ENCODE peak calls at places on chromosomes 4 and X, in four cellular contexts. I is lower leg skin, R is fibroblast of lung, O is hepatocyte. L is an unnamed sample.

GRCh38 chr4:74618659-74619058 is 173.7 kb downstream of the AREG start:
- DNase-seq in I (no peak), R (peak; percentile 76), O (no peak), L (no peak)

GRCh38 chrX:101550825-101551767 is 749 bp downstream of the ARMCX1 start:
- DNase-seq in I (peak; percentile 24), R (peak; percentile 36), O (peak; percentile 64), L (peak; percentile 71)

GRCh38 chr4:189021831-189022230 is 882.6 kb downstream of the TRIML1 start:
- DNase-seq in I (no peak), R (peak; percentile 25), O (peak; percentile 12), L (no peak)

GRCh38 chrX:56788717-56789122 is 59.7 kb downstream of the NBDY start:
- DNase-seq in I (no peak), R (no peak), O (no peak), L (peak; percentile 32)

GRCh38 chr4:34293459-34293858 is 1950.9 kb downstream of the ARAP2 start:
- DNase-seq in I (no peak), R (no peak), O (no peak), L (no peak)

GRCh38 chrX:22136711-22137110 is 104.6 kb downstream of the PHEX start:
- DNase-seq in I (no peak), R (no peak), O (no peak), L (no peak)

GRCh38 chr4:1239949-1240305 is 9.0 kb downstream of the CTBP1 start:
- DNase-seq in I (no peak), R (no peak), O (no peak), L (no peak)

GRCh38 chrX:73877687-73878086 is 314.7 kb downstream of the CHIC1 start:
- DNase-seq in I (no peak), R (peak; percentile 3), O (no peak), L (no peak)

GRCh38 chr4:139817657-139818452 is 152.2 kb downstream of the MGST2 start:
- DNase-seq in I (peak; percentile 35), R (no peak), O (no peak), L (no peak)

GRCh38 chr4:28730304-28730703 is 1869.7 kb downstream of the STIM2 start:
- DNase-seq in I (no peak), R (no peak), O (no peak), L (no peak)
- TF ChIP-seq CTCF in I (no peak), R (no peak), O (no peak), L (no peak)

DNA sequence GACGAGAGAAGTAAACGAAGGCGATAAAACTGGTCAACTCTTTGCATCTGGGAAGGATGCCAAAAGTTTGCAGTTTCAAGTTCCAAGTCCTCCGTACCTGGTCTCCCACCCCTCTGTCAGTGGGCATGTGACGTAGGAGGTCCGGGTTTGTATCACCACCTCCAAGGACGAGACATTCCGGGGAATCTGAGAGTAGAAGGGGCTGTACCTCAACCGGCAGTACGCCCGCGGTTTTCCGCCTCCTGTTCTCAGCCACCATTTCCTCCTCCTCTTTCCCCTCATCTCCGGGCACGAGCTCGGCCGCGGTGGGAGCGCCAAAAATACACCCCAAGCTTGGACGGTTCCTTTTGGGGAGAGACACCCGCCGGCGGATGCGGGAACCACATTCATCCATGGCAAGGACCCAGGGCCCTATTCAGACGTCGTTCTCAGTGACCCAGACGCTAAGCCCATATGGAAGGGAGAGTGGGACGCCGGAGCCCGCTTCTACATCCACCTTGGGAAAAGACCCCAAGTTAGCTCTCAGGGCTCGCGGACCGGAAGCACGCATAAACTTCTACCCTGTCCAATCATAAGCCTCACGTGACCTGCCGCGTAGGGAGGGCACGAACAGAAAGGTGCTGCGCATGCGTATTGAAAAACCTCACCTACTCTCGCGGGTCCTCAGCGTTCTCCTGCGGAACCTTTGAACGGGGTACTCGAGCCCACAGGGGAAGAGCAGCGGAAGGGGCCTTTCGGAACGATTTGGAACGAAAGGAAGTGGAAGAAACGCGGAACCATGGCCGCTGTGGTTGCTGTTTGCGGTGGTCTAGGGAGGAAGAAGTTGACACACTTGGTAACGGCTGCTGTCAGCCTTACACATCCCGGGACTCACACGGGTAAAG is at the start of the genes HELQ and MRPS18C:
- DNase-seq in I (peak; percentile 98), R (peak; percentile 97), O (peak; percentile 100), L (peak; percentile 97)
- TF ChIP-seq CTCF in I (no peak), R (peak; percentile 43), O (peak; percentile 39), L (no peak)

DNA sequence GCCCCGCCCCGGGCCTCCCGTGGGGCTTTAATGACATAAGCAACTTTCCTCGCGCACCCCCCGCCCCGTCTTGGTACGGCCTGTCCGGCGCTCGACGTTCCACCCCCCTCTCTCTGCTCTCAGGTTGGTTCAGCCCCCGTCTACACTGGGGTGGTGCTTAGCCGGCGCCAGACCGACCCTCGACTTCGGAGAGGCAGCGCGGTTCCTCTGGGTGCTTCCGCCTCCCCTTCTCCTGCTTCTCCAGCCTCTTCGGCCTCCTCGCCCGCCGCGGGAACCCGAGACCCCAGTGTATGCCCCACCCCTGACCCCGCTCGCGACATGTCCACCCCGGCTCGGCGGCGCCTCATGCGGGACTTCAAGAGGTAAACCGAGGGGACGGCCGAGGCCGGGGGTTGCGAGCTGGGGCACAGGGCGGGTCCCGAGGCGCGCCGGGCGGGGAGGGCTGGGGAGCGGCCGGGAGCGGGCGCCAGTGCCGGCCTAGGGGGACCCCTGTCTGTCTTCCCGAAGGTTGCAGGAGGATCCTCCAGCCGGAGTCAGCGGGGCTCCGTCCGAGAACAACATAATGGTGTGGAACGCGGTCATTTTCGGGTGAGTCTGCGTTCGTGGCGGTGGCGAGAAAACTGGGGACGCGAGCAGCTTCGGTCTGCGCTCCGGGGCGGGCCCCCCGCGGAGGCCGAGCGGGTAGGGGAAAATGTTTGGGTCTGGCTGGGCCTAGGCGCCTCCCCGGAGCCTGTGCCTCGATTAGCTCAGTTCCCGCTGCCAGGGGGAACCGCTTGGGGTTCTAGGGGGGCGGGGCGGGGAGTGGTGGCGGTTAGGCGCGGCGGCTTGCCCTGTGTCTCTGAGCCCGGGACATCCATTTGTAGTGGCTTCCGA is at the start of gene UBE2A:
- DNase-seq in I (peak; percentile 79), R (peak; percentile 92), O (peak; percentile 93), L (peak; percentile 87)
- TF ChIP-seq CTCF in I (no peak), R (peak; percentile 26), O (peak; percentile 40), L (no peak)

GRCh38 chr4:76106442-76106841 is 31.9 kb downstream of the ART3 start:
- DNase-seq in I (no peak), R (no peak), O (no peak), L (no peak)

GRCh38 chr4:76105652-76106051 is 31.1 kb downstream of the ART3 start:
- DNase-seq in I (no peak), R (no peak), O (no peak), L (no peak)

GRCh38 chr4:76108467-76109181 is 34.1 kb downstream of the ART3 start:
- DNase-seq in I (no peak), R (peak; percentile 15), O (no peak), L (no peak)
- TF ChIP-seq CTCF in I (no peak), R (no peak), O (no peak), L (no peak)

GRCh38 chrX:48466696-48467095 is 3.4 kb downstream of the SLC38A5 start:
- DNase-seq in I (no peak), R (no peak), O (no peak), L (peak; percentile 85)
- TF ChIP-seq CTCF in I (no peak), R (peak; percentile 16), O (no peak), L (peak; percentile 7)

GRCh38 chrX:11444052-11444451 is 150.8 kb downstream of the AMELX start:
- DNase-seq in I (no peak), R (no peak), O (no peak), L (no peak)

GRCh38 chrX:11446331-11446730 is 153.1 kb downstream of the AMELX start:
- DNase-seq in I (no peak), R (peak; percentile 83), O (no peak), L (no peak)

GRCh38 chrX:11447418-11447817 is 154.2 kb downstream of the AMELX start:
- DNase-seq in I (no peak), R (peak; percentile 65), O (no peak), L (no peak)

GRCh38 chrX:11446951-11447350 is 153.7 kb downstream of the AMELX start:
- DNase-seq in I (no peak), R (peak; percentile 54), O (no peak), L (no peak)

DNA sequence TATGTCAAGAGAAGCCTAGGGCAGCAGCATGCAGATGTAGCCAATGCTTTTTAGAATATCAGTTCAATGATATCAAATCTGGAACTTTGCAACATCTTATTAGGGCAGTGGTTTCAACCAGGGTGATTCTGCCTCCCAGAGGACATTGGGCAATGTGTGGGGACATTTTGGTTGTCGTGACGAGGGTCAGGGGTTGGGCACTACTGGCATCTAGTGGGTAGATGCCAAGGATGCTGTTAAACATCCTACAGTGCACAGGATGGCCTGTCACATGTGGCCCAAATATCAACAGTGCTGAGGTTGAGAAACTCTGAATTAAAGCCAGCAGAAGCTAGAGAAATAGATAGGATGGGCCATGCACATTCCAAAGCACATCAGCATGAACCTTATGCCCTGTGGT is 152.3 kb downstream of the AMELX start:
- DNase-seq in I (no peak), R (no peak), O (no peak), L (no peak)
- TF ChIP-seq CTCF in I (no peak), R (no peak), O (no peak), L (no peak)

GRCh38 chr4:111556861-111557260 is 588.4 kb upstream of the FAM241A start:
- DNase-seq in I (no peak), R (no peak), O (no peak), L (no peak)

GRCh38 chr4:111562811-111563210 is 582.4 kb upstream of the FAM241A start:
- DNase-seq in I (no peak), R (peak; percentile 40), O (no peak), L (no peak)
- TF ChIP-seq CTCF in I (no peak), R (no peak), O (no peak), L (no peak)

GRCh38 chr4:72314869-72315268 is 254.2 kb downstream of the ADAMTS3 start:
- DNase-seq in I (peak; percentile 20), R (peak; percentile 83), O (peak; percentile 51), L (no peak)

GRCh38 chr4:72312032-72312650 is 256.9 kb downstream of the ADAMTS3 start:
- DNase-seq in I (peak; percentile 49), R (peak; percentile 92), O (peak; percentile 55), L (no peak)

GRCh38 chr4:72305620-72306019 is 263.4 kb downstream of the ADAMTS3 start:
- DNase-seq in I (no peak), R (no peak), O (no peak), L (no peak)

GRCh38 chr4:72313121-72313520 is 255.9 kb downstream of the ADAMTS3 start:
- DNase-seq in I (no peak), R (no peak), O (no peak), L (no peak)

DNA sequence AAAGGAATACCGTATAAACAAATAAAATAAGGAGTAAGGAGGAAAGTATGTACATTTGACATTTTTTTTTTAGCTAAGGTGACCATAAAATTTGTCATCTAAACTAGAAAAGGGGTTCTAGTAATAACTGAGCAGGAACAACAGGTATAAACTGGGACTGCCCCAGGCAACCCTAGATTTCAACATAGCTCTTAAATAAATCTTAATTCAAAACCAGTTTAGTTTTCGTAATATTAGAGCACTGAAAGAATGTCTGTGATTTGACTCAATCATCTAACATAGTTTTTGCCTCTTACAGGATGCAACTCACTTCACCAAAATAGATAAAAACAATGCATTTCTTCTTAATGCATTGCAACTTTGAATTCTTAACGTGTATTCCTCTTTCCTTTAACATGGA is 257.7 kb downstream of the ADAMTS3 start:
- DNase-seq in I (no peak), R (no peak), O (no peak), L (no peak)
- TF ChIP-seq CTCF in I (no peak), R (no peak), O (no peak), L (no peak)